ENCODE peak calls at places on chromosomes 12 and 14, in ten cellular contexts. E is stimulated activated CD8-positive, alpha-beta memory T cell treated with anti-CD3 and anti-CD28 coated beads, Interleukin-15, amount 100 ng/mL, for 24 hours; G is NCI-H1105; U is WTC11; O is K562; L is GM12864; S is pons; H is T-helper 1 cell; J is HuH-7.5; V is nephron progenitor cell. N is an unnamed sample.

GRCh38 chr12:67720383-67720856 is 71.9 kb downstream of the DYRK2 start:
- DNase-seq in O (no peak), L (no peak), E (no peak), J (no peak), G (no peak), S (peak; percentile 22), V (peak; percentile 23), H (no peak), U (no peak), N (no peak)

GRCh38 chr14:22489247-22489551 is 99.8 kb downstream of the DAD1 start:
- DNase-seq in L (no peak), E (no peak), O (no peak), V (no peak), J (no peak), U (no peak), G (no peak), H (no peak), S (no peak), N (no peak)

GRCh38 chr12:24730461-24730896 is 218.4 kb downstream of the BCAT1 start:
- DNase-seq in S (no peak), L (no peak), O (no peak), V (no peak), H (no peak), G (no peak), E (no peak), U (no peak), J (no peak), N (no peak)

GRCh38 chr12:62308201-62308600 is 48.0 kb downstream of the USP15 start:
- DNase-seq in U (no peak), E (no peak), H (no peak), O (no peak), V (no peak), S (no peak), L (no peak), G (no peak), J (no peak), N (no peak)

GRCh38 chr14:22520235-22520634 is 68.8 kb downstream of the DAD1 start:
- DNase-seq in H (no peak), J (no peak), G (no peak), U (no peak), E (no peak), O (peak; percentile 7), S (no peak), L (no peak), V (no peak), N (no peak)

GRCh38 chr14:36604757-36605505 is 22.5 kb upstream of the NKX2-8 start:
- DNase-seq in S (peak; percentile 92), J (peak; percentile 26), O (peak; percentile 50), V (peak; percentile 60), U (peak; percentile 60), H (no peak), L (peak; percentile 25), G (peak; percentile 76), E (no peak), N (no peak)

GRCh38 chr12:108448246-108448645 is 66.8 kb upstream of the FICD start:
- DNase-seq in E (no peak), V (no peak), J (no peak), S (no peak), U (no peak), G (no peak), H (no peak), L (no peak), O (no peak), N (no peak)

GRCh38 chr12:64782181-64782580 is 23.0 kb upstream of the GNS start:
- DNase-seq in H (no peak), G (no peak), S (no peak), U (no peak), O (no peak), L (no peak), V (no peak), J (no peak), E (no peak), N (no peak)

GRCh38 chr12:53659011-53659551 is 16.8 kb downstream of the ATP5MC2 start:
- DNase-seq in V (peak; percentile 9), J (peak; percentile 30), E (no peak), L (no peak), S (peak; percentile 99), H (no peak), O (no peak), G (peak; percentile 24), U (no peak), N (no peak)

GRCh38 chr14:105841022-105842009 is 314.9 kb downstream of the TMEM121 start:
- DNase-seq in S (no peak), V (no peak), U (no peak), J (no peak), E (no peak), H (no peak), L (no peak), G (no peak), O (no peak), N (no peak)

GRCh38 chr12:104649913-104650312 is 193.2 kb downstream of the CHST11 start:
- DNase-seq in H (no peak), E (no peak), U (no peak), L (no peak), S (no peak), O (no peak), G (no peak), J (no peak), V (no peak), N (no peak)

GRCh38 chr12:92466391-92467305 is 236.1 kb upstream of the PLEKHG7 start:
- DNase-seq in V (no peak), J (no peak), E (no peak), S (peak; percentile 84), U (peak; percentile 15), H (no peak), O (no peak), G (no peak), L (peak; percentile 87), N (no peak)

GRCh38 chr12:127254420-127254955 is 1012.5 kb upstream of the TMEM132C start:
- DNase-seq in V (no peak), G (no peak), O (no peak), J (no peak), U (no peak), E (no peak), L (no peak), S (no peak), H (no peak), N (no peak)

GRCh38 chr12:57616383-57617101 is 5.3 kb downstream of the ARHGEF25 start:
- DNase-seq in J (no peak), V (no peak), G (no peak), H (no peak), E (no peak), U (no peak), S (no peak), O (no peak), L (no peak), N (no peak)

GRCh38 chr14:103551338-103551762 is 11.1 kb downstream of the BAG5 start:
- DNase-seq in G (no peak), O (no peak), E (no peak), S (no peak), U (no peak), V (no peak), H (no peak), L (no peak), J (no peak), N (no peak)

GRCh38 chr12:11998944-11999315 is 71.8 kb upstream of the BCL2L14 start:
- DNase-seq in L (no peak), V (no peak), U (no peak), O (no peak), J (no peak), S (no peak), E (no peak), G (no peak), H (no peak), N (no peak)

GRCh38 chr12:96434107-96434506 is 33.9 kb upstream of the CDK17 start:
- DNase-seq in G (no peak), E (no peak), O (no peak), U (no peak), V (no peak), H (peak; percentile 74), J (no peak), S (no peak), L (peak; percentile 64), N (peak; percentile 71)

GRCh38 chr14:65255029-65255545 is 152.8 kb upstream of the MAX start:
- DNase-seq in S (no peak), O (no peak), J (no peak), E (no peak), V (no peak), U (no peak), L (no peak), G (no peak), H (no peak), N (no peak)

GRCh38 chr14:90105756-90106155 is 44.0 kb downstream of the KCNK13 start:
- DNase-seq in H (no peak), U (no peak), E (no peak), L (no peak), J (no peak), S (no peak), G (no peak), V (no peak), O (no peak), N (no peak)

GRCh38 chr14:96554315-96554910 is 52.2 kb downstream of the PAPOLA start:
- DNase-seq in O (no peak), J (no peak), U (no peak), E (no peak), S (no peak), G (peak; percentile 49), V (no peak), H (no peak), L (no peak), N (no peak)

GRCh38 chr14:56212541-56212940 is 94.3 kb downstream of the PELI2 start:
- DNase-seq in O (no peak), J (no peak), G (no peak), S (no peak), L (no peak), H (no peak), E (no peak), U (no peak), V (no peak), N (no peak)

GRCh38 chr14:61388976-61389576 is 67.7 kb downstream of the PRKCH start:
- DNase-seq in E (no peak), U (no peak), V (no peak), S (no peak), O (no peak), L (no peak), G (no peak), J (no peak), H (no peak), N (no peak)

GRCh38 chr12:116121453-116121871 is 156.0 kb downstream of the MED13L start:
- DNase-seq in V (no peak), O (no peak), J (no peak), G (no peak), H (no peak), E (no peak), S (no peak), U (no peak), L (no peak), N (no peak)

GRCh38 chr12:9730591-9730990 is 2.3 kb downstream of the CLECL1 start:
- DNase-seq in L (no peak), V (no peak), G (no peak), J (no peak), E (no peak), H (no peak), O (no peak), U (no peak), S (no peak), N (no peak)

GRCh38 chr14:81662570-81663161 is 129.0 kb upstream of the SEL1L start:
- DNase-seq in S (no peak), E (no peak), H (no peak), G (no peak), O (no peak), V (no peak), L (no peak), U (no peak), J (no peak), N (no peak)

GRCh38 chr14:61503167-61503801 is 181.9 kb downstream of the PRKCH start:
- DNase-seq in S (no peak), L (peak; percentile 66), E (no peak), J (no peak), U (no peak), G (no peak), O (no peak), V (no peak), H (peak; percentile 25), N (peak; percentile 53)

N was measured in effector CD4-positive, alpha-beta T cell.